ENCODE peak calls at places on chromosomes 6 and 20, in seven cellular contexts. One of them, this sample, is unnamed.

GRCh38 chr6:128723667-128724066 is 159.3 kb upstream of the LAMA2 start:
- DNase-seq in effector memory CD4-positive, alpha-beta T cell: no peak
- DNase-seq in fibroblast of the aortic adventitia: no peak
- DNase-seq in uterus: no peak
- DNase-seq in upper lobe of right lung: no peak
- DNase-seq in cardiac muscle cell: no peak
- DNase-seq in IMR-90: peak
- DNase-seq in this sample: no peak

GRCh38 chr6:166437661-166438060 is 54.9 kb upstream of the MPC1 start:
- DNase-seq in effector memory CD4-positive, alpha-beta T cell: no peak
- DNase-seq in fibroblast of the aortic adventitia: no peak
- DNase-seq in uterus: no peak
- DNase-seq in upper lobe of right lung: peak
- DNase-seq in cardiac muscle cell: no peak
- DNase-seq in IMR-90: no peak
- DNase-seq in this sample: no peak

GRCh38 chr6:131135244-131136020 is at the start of gene AKAP7:
- DNase-seq in effector memory CD4-positive, alpha-beta T cell: peak
- DNase-seq in fibroblast of the aortic adventitia: peak
- DNase-seq in uterus: peak
- DNase-seq in upper lobe of right lung: peak
- DNase-seq in cardiac muscle cell: peak
- DNase-seq in IMR-90: peak
- DNase-seq in this sample: peak

GRCh38 chr6:87279051-87279595 is 43.3 kb upstream of the SMIM8 start:
- DNase-seq in effector memory CD4-positive, alpha-beta T cell: peak
- DNase-seq in fibroblast of the aortic adventitia: no peak
- DNase-seq in uterus: no peak
- DNase-seq in upper lobe of right lung: no peak
- DNase-seq in cardiac muscle cell: no peak
- DNase-seq in IMR-90: no peak
- DNase-seq in this sample: no peak

GRCh38 chr6:146358341-146359046 is 185.1 kb upstream of the RAB32 start:
- DNase-seq in effector memory CD4-positive, alpha-beta T cell: no peak
- DNase-seq in fibroblast of the aortic adventitia: peak
- DNase-seq in uterus: no peak
- DNase-seq in upper lobe of right lung: no peak
- DNase-seq in cardiac muscle cell: peak
- DNase-seq in IMR-90: no peak
- DNase-seq in this sample: no peak

GRCh38 chr6:149903938-149904611 is 6.2 kb upstream of the RAET1E start:
- DNase-seq in effector memory CD4-positive, alpha-beta T cell: no peak
- DNase-seq in fibroblast of the aortic adventitia: no peak
- DNase-seq in uterus: no peak
- DNase-seq in upper lobe of right lung: no peak
- DNase-seq in cardiac muscle cell: no peak
- DNase-seq in IMR-90: no peak
- DNase-seq in this sample: no peak

GRCh38 chr6:84645563-84646266 is 118.7 kb downstream of the TBX18 start:
- DNase-seq in effector memory CD4-positive, alpha-beta T cell: no peak
- DNase-seq in fibroblast of the aortic adventitia: peak
- DNase-seq in uterus: no peak
- DNase-seq in upper lobe of right lung: no peak
- DNase-seq in cardiac muscle cell: peak
- DNase-seq in IMR-90: peak
- DNase-seq in this sample: no peak

GRCh38 chr6:131954775-131955107 is 3.6 kb upstream of the CCN2 start:
- DNase-seq in effector memory CD4-positive, alpha-beta T cell: no peak
- DNase-seq in fibroblast of the aortic adventitia: peak
- DNase-seq in uterus: peak
- DNase-seq in upper lobe of right lung: no peak
- DNase-seq in cardiac muscle cell: peak
- DNase-seq in IMR-90: peak
- DNase-seq in this sample: peak

GRCh38 chr6:83252717-83253116 is 59.6 kb downstream of the RWDD2A start:
- DNase-seq in effector memory CD4-positive, alpha-beta T cell: no peak
- DNase-seq in fibroblast of the aortic adventitia: peak
- DNase-seq in uterus: no peak
- DNase-seq in upper lobe of right lung: no peak
- DNase-seq in cardiac muscle cell: peak
- DNase-seq in IMR-90: peak
- DNase-seq in this sample: no peak

GRCh38 chr20:44720617-44720993 is 5.4 kb downstream of the CCN5 start:
- DNase-seq in effector memory CD4-positive, alpha-beta T cell: no peak
- DNase-seq in fibroblast of the aortic adventitia: peak
- DNase-seq in uterus: no peak
- DNase-seq in upper lobe of right lung: no peak
- DNase-seq in cardiac muscle cell: peak
- DNase-seq in IMR-90: peak
- DNase-seq in this sample: no peak

GRCh38 chr6:44035621-44036020 is 91.6 kb downstream of the MRPL14 start:
- DNase-seq in effector memory CD4-positive, alpha-beta T cell: no peak
- DNase-seq in fibroblast of the aortic adventitia: peak
- DNase-seq in uterus: no peak
- DNase-seq in upper lobe of right lung: peak
- DNase-seq in cardiac muscle cell: peak
- DNase-seq in IMR-90: peak
- DNase-seq in this sample: no peak

GRCh38 chr6:34161857-34162515 is 16.1 kb upstream of the GRM4 start:
- DNase-seq in effector memory CD4-positive, alpha-beta T cell: no peak
- DNase-seq in fibroblast of the aortic adventitia: no peak
- DNase-seq in uterus: no peak
- DNase-seq in upper lobe of right lung: peak
- DNase-seq in cardiac muscle cell: no peak
- DNase-seq in IMR-90: no peak
- DNase-seq in this sample: no peak

GRCh38 chr6:141848029-141848890 is 284.5 kb upstream of the GJE1 start:
- DNase-seq in effector memory CD4-positive, alpha-beta T cell: no peak
- DNase-seq in fibroblast of the aortic adventitia: no peak
- DNase-seq in uterus: no peak
- DNase-seq in upper lobe of right lung: no peak
- DNase-seq in cardiac muscle cell: no peak
- DNase-seq in IMR-90: peak
- DNase-seq in this sample: peak

GRCh38 chr20:36847009-36847709 is 28.8 kb upstream of the TLDC2 start:
- DNase-seq in effector memory CD4-positive, alpha-beta T cell: no peak
- DNase-seq in fibroblast of the aortic adventitia: peak
- DNase-seq in uterus: peak
- DNase-seq in upper lobe of right lung: no peak
- DNase-seq in cardiac muscle cell: peak
- DNase-seq in IMR-90: peak
- DNase-seq in this sample: no peak

GRCh38 chr20:43839793-43840199 is 74.9 kb upstream of the TOX2 start:
- DNase-seq in effector memory CD4-positive, alpha-beta T cell: no peak
- DNase-seq in fibroblast of the aortic adventitia: no peak
- DNase-seq in uterus: no peak
- DNase-seq in upper lobe of right lung: no peak
- DNase-seq in cardiac muscle cell: no peak
- DNase-seq in IMR-90: no peak
- DNase-seq in this sample: no peak

GRCh38 chr6:136784910-136785746 is 7.1 kb downstream of the MAP3K5 start:
- DNase-seq in effector memory CD4-positive, alpha-beta T cell: no peak
- DNase-seq in fibroblast of the aortic adventitia: no peak
- DNase-seq in uterus: no peak
- DNase-seq in upper lobe of right lung: peak
- DNase-seq in cardiac muscle cell: peak
- DNase-seq in IMR-90: no peak
- DNase-seq in this sample: peak

GRCh38 chr6:113416166-113416565 is 441.0 kb upstream of the MARCKS start:
- DNase-seq in effector memory CD4-positive, alpha-beta T cell: no peak
- DNase-seq in fibroblast of the aortic adventitia: peak
- DNase-seq in uterus: no peak
- DNase-seq in upper lobe of right lung: no peak
- DNase-seq in cardiac muscle cell: no peak
- DNase-seq in IMR-90: peak
- DNase-seq in this sample: no peak

GRCh38 chr6:62246087-62246486 is 39.9 kb downstream of the KHDRBS2 start:
- DNase-seq in effector memory CD4-positive, alpha-beta T cell: no peak
- DNase-seq in fibroblast of the aortic adventitia: no peak
- DNase-seq in uterus: no peak
- DNase-seq in upper lobe of right lung: no peak
- DNase-seq in cardiac muscle cell: no peak
- DNase-seq in IMR-90: no peak
- DNase-seq in this sample: no peak

GRCh38 chr20:25071722-25072121 is 10.2 kb downstream of the VSX1 start:
- DNase-seq in effector memory CD4-positive, alpha-beta T cell: no peak
- DNase-seq in fibroblast of the aortic adventitia: no peak
- DNase-seq in uterus: no peak
- DNase-seq in upper lobe of right lung: peak
- DNase-seq in cardiac muscle cell: peak
- DNase-seq in IMR-90: no peak
- DNase-seq in this sample: no peak

GRCh38 chr20:63625771-63626423 is 1.0 kb downstream of the GMEB2 start:
- DNase-seq in effector memory CD4-positive, alpha-beta T cell: no peak
- DNase-seq in fibroblast of the aortic adventitia: peak
- DNase-seq in uterus: no peak
- DNase-seq in upper lobe of right lung: peak
- DNase-seq in cardiac muscle cell: peak
- DNase-seq in IMR-90: peak
- DNase-seq in this sample: peak

DNA sequence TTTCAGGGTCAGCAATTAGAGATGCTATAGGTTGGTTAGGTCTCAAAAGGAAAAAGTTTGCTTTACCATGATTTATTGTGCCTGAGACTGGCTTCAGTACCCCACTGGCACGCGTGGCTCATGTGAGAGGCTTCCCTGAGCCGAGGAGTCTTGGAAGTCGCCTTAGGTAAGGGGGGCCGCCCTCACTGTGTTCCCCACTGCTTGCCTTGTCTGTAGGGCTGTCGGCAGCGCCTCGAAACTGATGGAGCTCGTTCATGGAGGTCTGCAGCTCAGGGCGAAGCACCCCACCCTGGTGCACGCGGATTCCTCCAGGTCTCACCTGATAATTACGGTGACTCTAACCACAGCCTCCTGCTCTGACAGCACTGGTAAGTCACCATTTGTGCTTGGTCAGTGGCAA is 39.2 kb downstream of the FRMD1 start:
- DNase-seq in effector memory CD4-positive, alpha-beta T cell: no peak
- DNase-seq in fibroblast of the aortic adventitia: no peak
- DNase-seq in uterus: no peak
- DNase-seq in upper lobe of right lung: peak
- DNase-seq in cardiac muscle cell: no peak
- DNase-seq in IMR-90: no peak
- DNase-seq in this sample: no peak
- H3K4me3 ChIP-seq in effector memory CD4-positive, alpha-beta T cell: no peak
- H3K4me3 ChIP-seq in fibroblast of the aortic adventitia: no peak
- H3K4me3 ChIP-seq in uterus: no peak
- H3K4me3 ChIP-seq in upper lobe of right lung: no peak
- H3K4me3 ChIP-seq in cardiac muscle cell: no peak
- H3K4me3 ChIP-seq in IMR-90: no peak
- H3K4me3 ChIP-seq in this sample: no peak

GRCh38 chr6:54058236-54058635 is 53.0 kb upstream of the MLIP start:
- DNase-seq in effector memory CD4-positive, alpha-beta T cell: no peak
- DNase-seq in fibroblast of the aortic adventitia: no peak
- DNase-seq in uterus: no peak
- DNase-seq in upper lobe of right lung: no peak
- DNase-seq in cardiac muscle cell: peak
- DNase-seq in IMR-90: no peak
- DNase-seq in this sample: no peak
- H3K4me3 ChIP-seq in effector memory CD4-positive, alpha-beta T cell: no peak
- H3K4me3 ChIP-seq in fibroblast of the aortic adventitia: no peak
- H3K4me3 ChIP-seq in uterus: no peak
- H3K4me3 ChIP-seq in upper lobe of right lung: no peak
- H3K4me3 ChIP-seq in cardiac muscle cell: no peak
- H3K4me3 ChIP-seq in IMR-90: no peak
- H3K4me3 ChIP-seq in this sample: no peak

GRCh38 chr6:42105714-42106662 is 36.4 kb downstream of the C6orf132 start:
- DNase-seq in effector memory CD4-positive, alpha-beta T cell: no peak
- DNase-seq in fibroblast of the aortic adventitia: no peak
- DNase-seq in uterus: no peak
- DNase-seq in upper lobe of right lung: no peak
- DNase-seq in cardiac muscle cell: no peak
- DNase-seq in IMR-90: no peak
- DNase-seq in this sample: no peak

GRCh38 chr6:42103218-42103617 is 39.2 kb downstream of the C6orf132 start:
- DNase-seq in effector memory CD4-positive, alpha-beta T cell: no peak
- DNase-seq in fibroblast of the aortic adventitia: no peak
- DNase-seq in uterus: no peak
- DNase-seq in upper lobe of right lung: no peak
- DNase-seq in cardiac muscle cell: no peak
- DNase-seq in IMR-90: no peak
- DNase-seq in this sample: peak

GRCh38 chr6:42104095-42104806 is 38.2 kb downstream of the C6orf132 start:
- DNase-seq in effector memory CD4-positive, alpha-beta T cell: peak
- DNase-seq in fibroblast of the aortic adventitia: peak
- DNase-seq in uterus: peak
- DNase-seq in upper lobe of right lung: peak
- DNase-seq in cardiac muscle cell: peak
- DNase-seq in IMR-90: no peak
- DNase-seq in this sample: no peak

GRCh38 chr6:42104807-42105713 is 37.4 kb downstream of the C6orf132 start:
- DNase-seq in effector memory CD4-positive, alpha-beta T cell: no peak
- DNase-seq in fibroblast of the aortic adventitia: no peak
- DNase-seq in uterus: no peak
- DNase-seq in upper lobe of right lung: no peak
- DNase-seq in cardiac muscle cell: no peak
- DNase-seq in IMR-90: no peak
- DNase-seq in this sample: no peak

DNA sequence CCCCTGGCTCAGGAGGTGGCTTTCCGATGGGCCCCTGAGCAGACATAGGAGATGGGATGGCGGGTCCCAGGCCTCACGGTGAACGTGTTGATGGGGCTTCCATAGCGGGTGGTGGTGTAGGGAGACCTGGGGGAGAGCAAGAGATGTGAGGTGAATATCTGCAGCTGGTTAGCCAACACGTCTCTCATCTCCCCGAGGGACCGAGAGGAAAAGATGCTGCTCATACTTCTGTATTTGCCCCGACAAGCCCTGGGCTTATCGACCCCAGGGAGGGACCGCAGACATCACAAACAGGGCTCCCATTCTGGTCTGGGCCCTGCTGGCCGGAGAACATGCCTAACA is 38.7 kb downstream of the C6orf132 start:
- DNase-seq in effector memory CD4-positive, alpha-beta T cell: no peak
- DNase-seq in fibroblast of the aortic adventitia: no peak
- DNase-seq in uterus: no peak
- DNase-seq in upper lobe of right lung: no peak
- DNase-seq in cardiac muscle cell: no peak
- DNase-seq in IMR-90: no peak
- DNase-seq in this sample: no peak
- H3K4me3 ChIP-seq in effector memory CD4-positive, alpha-beta T cell: peak
- H3K4me3 ChIP-seq in fibroblast of the aortic adventitia: no peak
- H3K4me3 ChIP-seq in uterus: no peak
- H3K4me3 ChIP-seq in upper lobe of right lung: peak
- H3K4me3 ChIP-seq in cardiac muscle cell: no peak
- H3K4me3 ChIP-seq in IMR-90: no peak
- H3K4me3 ChIP-seq in this sample: no peak

GRCh38 chr6:160139420-160139851 is 17.8 kb downstream of the SLC22A1 start:
- DNase-seq in effector memory CD4-positive, alpha-beta T cell: no peak
- DNase-seq in fibroblast of the aortic adventitia: peak
- DNase-seq in uterus: peak
- DNase-seq in upper lobe of right lung: peak
- DNase-seq in cardiac muscle cell: peak
- DNase-seq in IMR-90: peak
- DNase-seq in this sample: no peak
- H3K4me3 ChIP-seq in effector memory CD4-positive, alpha-beta T cell: no peak
- H3K4me3 ChIP-seq in fibroblast of the aortic adventitia: no peak
- H3K4me3 ChIP-seq in uterus: no peak
- H3K4me3 ChIP-seq in upper lobe of right lung: no peak
- H3K4me3 ChIP-seq in cardiac muscle cell: no peak
- H3K4me3 ChIP-seq in IMR-90: no peak
- H3K4me3 ChIP-seq in this sample: no peak

This sample was measured in mucosa of descending colon.